ENCODE peak calls at places on chromosomes 6 and 20, in five cellular contexts. E is H1, G is HepG2, Q is GM12878, U is K562. F is an unnamed sample.

GRCh38 chr20:16671753-16672152 is 58.1 kb upstream of the SNRPB2 start:
- DNase-seq in U (no peak), G (no peak), Q (no peak), E (no peak), F (no peak)

GRCh38 chr6:56259682-56260081 is 12.3 kb upstream of the COL21A1 start:
- DNase-seq in G (no peak), Q (no peak), U (no peak), E (no peak), F (no peak)

GRCh38 chr6:141290871-141291270 is 841.9 kb upstream of the GJE1 start:
- DNase-seq in E (no peak), Q (no peak), G (no peak), U (no peak), F (no peak)

GRCh38 chr6:35181313-35181932 is 32.3 kb upstream of the SCUBE3 start:
- DNase-seq in Q (no peak), G (no peak), U (no peak), E (no peak), F (no peak)

GRCh38 chr6:117078624-117079023 is 186.7 kb upstream of the VGLL2 start:
- DNase-seq in Q (no peak), U (no peak), G (no peak), E (no peak), F (no peak)

GRCh38 chr6:15327271-15327670 is 81.4 kb downstream of the JARID2 start:
- DNase-seq in U (peak), G (no peak), Q (no peak), E (no peak), F (peak)

GRCh38 chr20:57579898-57580447 is 19.1 kb downstream of the PCK1 start:
- DNase-seq in Q (no peak), U (no peak), E (no peak), G (no peak), F (no peak)

GRCh38 chr6:149733321-149733720 is 13.0 kb downstream of the NUP43 start:
- DNase-seq in Q (no peak), E (no peak), U (no peak), G (no peak), F (no peak)

GRCh38 chr6:14796974-14797762 is 448.7 kb upstream of the JARID2 start:
- DNase-seq in G (no peak), Q (no peak), U (no peak), E (no peak), F (no peak)

GRCh38 chr6:168105813-168106660 is 27.0 kb upstream of the FRMD1 start:
- DNase-seq in U (peak), G (no peak), E (no peak), Q (no peak), F (no peak)

GRCh38 chr20:3797592-3798404 is 1.7 kb downstream of the CDC25B start:
- DNase-seq in G (peak), Q (no peak), E (no peak), U (peak), F (no peak)

GRCh38 chr6:90537027-90537426 is 49.8 kb downstream of the MAP3K7 start:
- DNase-seq in E (no peak), U (no peak), G (no peak), Q (no peak), F (no peak)

GRCh38 chr6:53647437-53648094 is 18.0 kb downstream of the KLHL31 start:
- DNase-seq in E (no peak), U (no peak), Q (no peak), G (no peak), F (no peak)

GRCh38 chr6:127212376-127212775 is 54.3 kb upstream of the RNF146 start:
- DNase-seq in U (no peak), E (no peak), G (no peak), Q (no peak), F (no peak)

GRCh38 chr6:71250050-71250689 is 38.4 kb upstream of the OGFRL1 start:
- DNase-seq in Q (no peak), E (no peak), G (no peak), U (no peak), F (no peak)

GRCh38 chr20:13525225-13525940 is 113.3 kb downstream of the TASP1 start:
- DNase-seq in U (no peak), G (peak), E (no peak), Q (no peak), F (no peak)

GRCh38 chr6:44128020-44128917 is 915 bp downstream of the TMEM63B start:
- DNase-seq in Q (no peak), E (no peak), U (peak), G (peak), F (no peak)

GRCh38 chr6:1407499-1407990 is 18.2 kb downstream of the FOXF2 start:
- DNase-seq in E (no peak), Q (no peak), U (no peak), G (no peak), F (no peak)

GRCh38 chr6:3644613-3645012 is 106.9 kb downstream of the PXDC1 start:
- DNase-seq in E (no peak), U (no peak), Q (no peak), G (no peak), F (no peak)

GRCh38 chr6:159969921-159970320 is 1.0 kb downstream of the IGF2R start:
- DNase-seq in G (peak), E (no peak), U (peak), Q (no peak), F (peak)

GRCh38 chr6:25660512-25660911 is 8.5 kb downstream of the SCGN start:
- DNase-seq in G (peak), U (no peak), E (no peak), Q (no peak), F (peak)

GRCh38 chr6:11277275-11278206 is 45.1 kb upstream of the NEDD9 start:
- DNase-seq in E (peak), G (peak), Q (peak), U (no peak), F (no peak)

GRCh38 chr20:59020938-59021551 is 1.8 kb downstream of the TUBB1 start:
- DNase-seq in G (no peak), U (peak), E (no peak), Q (no peak), F (no peak)

GRCh38 chr20:62223571-62223970 is 3.5 kb upstream of the HRH3 start:
- DNase-seq in G (no peak), E (no peak), U (no peak), Q (no peak), F (no peak)

GRCh38 chr6:3449321-3449720 is 7.5 kb downstream of the SLC22A23 start:
- DNase-seq in E (no peak), U (no peak), G (no peak), Q (no peak), F (no peak)

GRCh38 chr6:15065603-15066002 is 180.3 kb upstream of the JARID2 start:
- DNase-seq in G (no peak), E (no peak), U (no peak), Q (no peak), F (no peak)

GRCh38 chr20:37564388-37565133 is 36.9 kb upstream of the BLCAP start:
- DNase-seq in U (peak), Q (no peak), G (peak), E (no peak), F (no peak)

GRCh38 chr20:1907586-1907985 is 12.4 kb downstream of the SIRPA start:
- DNase-seq in U (no peak), E (no peak), G (no peak), Q (no peak), F (no peak)

GRCh38 chr6:75374913-75375530 is 90.4 kb upstream of the TMEM30A start:
- DNase-seq in U (no peak), E (no peak), G (no peak), Q (no peak), F (no peak)

GRCh38 chr20:56855693-56856092 is 226.6 kb downstream of the TFAP2C start:
- DNase-seq in Q (no peak), U (no peak), E (no peak), G (no peak), F (no peak)

GRCh38 chr6:358432-358831 is 33.1 kb upstream of the IRF4 start:
- DNase-seq in Q (no peak), U (no peak), E (no peak), G (no peak), F (no peak)

DNA sequence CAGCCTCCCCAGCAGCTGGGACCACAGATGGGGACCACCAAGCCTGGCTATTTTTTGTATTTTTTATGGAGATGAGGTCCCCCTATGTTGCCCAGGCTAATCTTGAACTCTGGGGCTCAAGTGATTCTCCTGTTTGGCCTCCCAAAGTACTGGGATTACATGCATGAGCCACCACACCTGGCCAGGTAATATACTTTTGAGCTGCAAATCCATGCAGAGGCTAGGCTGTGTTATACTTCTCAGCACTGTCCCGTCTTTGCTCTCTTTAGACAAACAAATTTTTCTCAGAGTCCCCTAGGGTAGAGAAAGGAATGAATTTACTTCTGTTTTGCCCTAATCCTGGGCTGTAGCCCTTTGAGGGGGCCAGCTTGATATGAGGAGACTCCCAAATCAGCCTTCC is 13.4 kb upstream of the SCAF8 start:
- DNase-seq in G (no peak), E (no peak), Q (no peak), U (no peak), F (no peak)
- TF ChIP-seq SRF in G (no peak), E (no peak), Q (no peak), U (no peak), F (no peak)

DNA sequence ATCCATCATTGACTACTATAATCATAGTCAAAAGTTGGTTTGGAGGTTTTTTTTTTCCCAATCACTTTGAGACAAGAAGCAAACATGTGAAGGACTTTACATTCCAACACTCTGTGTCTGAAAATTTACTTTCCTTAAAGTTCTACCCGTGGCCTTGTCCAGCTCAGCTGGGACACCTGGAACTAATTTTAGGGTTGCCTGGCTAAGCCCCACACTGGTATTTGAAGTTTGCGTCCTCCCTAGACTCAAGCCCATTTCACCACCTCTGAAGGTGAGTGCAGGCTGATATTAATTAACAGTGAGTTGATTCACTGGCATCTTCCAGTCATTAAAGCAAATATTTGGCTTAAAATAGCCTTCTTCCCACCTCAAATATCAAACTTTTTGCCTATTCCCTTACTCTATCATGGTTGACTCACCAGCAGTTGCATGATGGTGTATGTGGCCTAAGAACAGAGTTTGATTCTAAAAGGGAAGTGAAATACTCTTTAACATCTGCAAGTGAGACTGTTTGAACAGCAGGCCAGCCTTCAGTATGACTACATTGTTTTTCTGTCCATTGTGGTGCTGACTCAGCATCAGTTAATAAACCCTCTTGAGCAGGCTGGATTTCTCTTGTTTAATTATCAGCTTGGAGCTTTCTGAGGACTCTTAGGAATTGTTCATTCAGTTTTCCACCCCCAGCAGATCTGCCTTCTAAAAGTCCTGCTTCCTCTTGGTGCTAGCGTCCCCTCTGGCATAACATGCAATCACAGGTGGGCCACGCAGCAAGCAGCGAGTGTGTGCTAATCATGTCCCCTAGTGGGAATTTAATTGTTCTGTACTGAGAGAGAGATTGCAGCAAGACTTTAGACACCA is 1.8 kb upstream of the PRDM1 start:
- DNase-seq in Q (peak), G (peak), U (peak), E (peak), F (peak)
- H3K4me3 ChIP-seq in Q (no peak), G (no peak), U (no peak), E (no peak), F (no peak)

GRCh38 chr6:30770164-30770563 is 25.8 kb upstream of the IER3 start:
- DNase-seq in E (no peak), Q (no peak), G (no peak), U (no peak), F (no peak)
- TF ChIP-seq SRF in E (no peak), Q (no peak), G (no peak), U (no peak), F (no peak)

DNA sequence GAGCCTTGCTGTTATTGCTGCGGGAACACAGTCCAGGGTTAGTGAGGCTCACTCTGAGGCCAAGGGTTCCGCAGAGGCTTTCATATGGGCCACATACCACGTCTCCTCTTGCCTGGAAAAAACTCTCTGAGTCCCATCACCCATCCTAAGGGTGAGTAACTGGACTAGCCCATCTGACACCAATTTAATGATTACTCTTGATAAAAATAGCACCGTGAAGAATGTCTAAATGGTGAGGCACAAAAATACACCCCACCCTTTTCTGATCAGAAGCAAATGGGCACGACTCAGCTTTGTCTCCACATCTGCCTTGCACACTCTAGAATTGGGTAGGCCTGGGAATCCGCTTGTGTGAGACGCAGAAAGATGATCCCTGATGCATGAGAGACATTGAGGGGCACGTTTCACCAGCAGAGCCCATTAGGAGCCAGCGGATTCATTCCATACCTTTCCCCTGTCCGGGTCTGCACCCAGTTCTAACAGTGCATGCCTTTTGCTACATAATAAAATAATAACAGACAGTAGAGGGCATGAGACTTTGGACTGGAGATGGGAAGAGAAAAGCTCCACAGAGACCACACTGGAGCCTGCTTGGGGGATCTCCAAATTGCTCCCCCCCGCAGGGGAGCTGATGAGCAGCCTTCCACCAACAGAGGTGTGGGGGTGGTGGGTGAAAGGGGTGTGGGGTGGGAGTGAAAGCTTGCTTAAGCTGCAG is 110.0 kb upstream of the KCNK16 start:
- DNase-seq in G (no peak), Q (no peak), E (no peak), U (no peak), F (no peak)
- H3K4me3 ChIP-seq in G (no peak), Q (no peak), E (no peak), U (no peak), F (no peak)

GRCh38 chr6:81233990-81234389 is 518.5 kb downstream of the TENT5A start:
- DNase-seq in Q (no peak), E (no peak), U (no peak), G (no peak), F (no peak)

GRCh38 chr6:81226957-81227356 is 525.5 kb downstream of the TENT5A start:
- DNase-seq in G (no peak), U (no peak), Q (no peak), E (no peak), F (no peak)

DNA sequence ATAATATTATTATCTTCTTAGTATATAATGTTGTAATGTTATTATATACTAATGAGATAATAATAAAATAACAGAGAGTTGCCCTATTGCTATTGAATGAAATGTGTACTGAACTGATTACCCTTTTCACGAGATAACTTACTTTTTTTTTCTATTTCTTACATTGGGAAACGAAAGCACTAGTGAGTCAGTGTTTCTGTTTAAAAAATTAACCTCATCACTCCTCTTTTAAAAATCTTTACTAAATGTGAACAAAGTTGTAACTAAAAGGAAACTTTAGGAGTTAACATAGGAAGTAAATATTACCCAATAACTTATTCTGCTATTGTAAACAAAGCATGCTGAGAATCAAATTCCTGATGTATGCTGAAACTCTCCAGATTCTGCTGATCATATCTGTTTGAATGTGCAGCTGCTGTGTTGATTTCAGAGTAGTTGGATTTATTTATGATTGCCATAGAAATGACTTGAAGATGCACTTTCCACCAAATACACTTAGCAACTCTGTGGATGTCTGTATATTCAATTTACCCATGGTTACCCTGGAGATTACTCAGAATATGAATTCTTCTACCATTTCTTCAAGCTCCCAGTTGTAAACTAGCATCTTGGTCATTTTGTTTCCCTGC is 523.5 kb downstream of the TENT5A start:
- DNase-seq in G (no peak), E (no peak), U (no peak), Q (no peak), F (no peak)
- TF ChIP-seq SRF in G (no peak), E (no peak), U (no peak), Q (no peak), F (no peak)